ENCODE peak calls at places on chromosomes 11 and 22, in ten cellular contexts. One of them, this sample, is unnamed. For H3K4me1, the result is how much of the 10 kb centered on the place peaks cover.

GRCh38 chr11:102734650-102735049 is 9.9 kb upstream of the MMP8 start:
- DNase-seq in right atrium auricular region: no peak
- DNase-seq in kidney: no peak
- DNase-seq in aorta: no peak
- DNase-seq in small intestine: no peak
- DNase-seq in right lobe of liver: no peak
- DNase-seq in pancreas: no peak
- DNase-seq in GM23248: peak
- DNase-seq in transverse colon: no peak
- DNase-seq in CD8-positive, alpha-beta T cell: no peak
- DNase-seq in this sample: no peak

GRCh38 chr11:35109827-35110226 is 29.1 kb upstream of the CD44 start:
- DNase-seq in right atrium auricular region: no peak
- DNase-seq in kidney: no peak
- DNase-seq in aorta: no peak
- DNase-seq in small intestine: no peak
- DNase-seq in right lobe of liver: no peak
- DNase-seq in pancreas: no peak
- DNase-seq in GM23248: no peak
- DNase-seq in transverse colon: no peak
- DNase-seq in CD8-positive, alpha-beta T cell: no peak
- DNase-seq in this sample: no peak

GRCh38 chr11:10902301-10902700 is 44.4 kb upstream of the ZBED5 start:
- DNase-seq in right atrium auricular region: no peak
- DNase-seq in kidney: no peak
- DNase-seq in aorta: no peak
- DNase-seq in small intestine: no peak
- DNase-seq in right lobe of liver: no peak
- DNase-seq in pancreas: no peak
- DNase-seq in GM23248: no peak
- DNase-seq in transverse colon: no peak
- DNase-seq in CD8-positive, alpha-beta T cell: no peak
- DNase-seq in this sample: no peak

GRCh38 chr11:61141601-61142028 is 19.6 kb downstream of the VPS37C start:
- DNase-seq in right atrium auricular region: no peak
- DNase-seq in kidney: peak
- DNase-seq in aorta: peak
- DNase-seq in small intestine: peak
- DNase-seq in right lobe of liver: no peak
- DNase-seq in pancreas: peak
- DNase-seq in GM23248: no peak
- DNase-seq in transverse colon: peak
- DNase-seq in CD8-positive, alpha-beta T cell: no peak
- DNase-seq in this sample: no peak

GRCh38 chr11:28049338-28050216 is 58.4 kb downstream of the KIF18A start:
- DNase-seq in right atrium auricular region: no peak
- DNase-seq in kidney: no peak
- DNase-seq in aorta: no peak
- DNase-seq in small intestine: peak
- DNase-seq in right lobe of liver: no peak
- DNase-seq in pancreas: no peak
- DNase-seq in GM23248: no peak
- DNase-seq in transverse colon: no peak
- DNase-seq in CD8-positive, alpha-beta T cell: no peak
- DNase-seq in this sample: no peak

GRCh38 chr11:235998-236773 is at the start of gene SIRT3:
- DNase-seq in right atrium auricular region: peak
- DNase-seq in kidney: peak
- DNase-seq in aorta: peak
- DNase-seq in small intestine: peak
- DNase-seq in right lobe of liver: peak
- DNase-seq in pancreas: peak
- DNase-seq in GM23248: peak
- DNase-seq in transverse colon: peak
- DNase-seq in CD8-positive, alpha-beta T cell: peak
- DNase-seq in this sample: peak

GRCh38 chr11:88421530-88421929 is 84.0 kb upstream of the CTSC start:
- DNase-seq in right atrium auricular region: no peak
- DNase-seq in kidney: no peak
- DNase-seq in aorta: no peak
- DNase-seq in small intestine: peak
- DNase-seq in right lobe of liver: no peak
- DNase-seq in pancreas: no peak
- DNase-seq in GM23248: peak
- DNase-seq in transverse colon: no peak
- DNase-seq in CD8-positive, alpha-beta T cell: no peak
- DNase-seq in this sample: no peak

GRCh38 chr11:8593935-8594909 is at the start of gene STK33:
- DNase-seq in right atrium auricular region: no peak
- DNase-seq in kidney: peak
- DNase-seq in aorta: no peak
- DNase-seq in small intestine: peak
- DNase-seq in right lobe of liver: peak
- DNase-seq in pancreas: peak
- DNase-seq in GM23248: peak
- DNase-seq in transverse colon: peak
- DNase-seq in CD8-positive, alpha-beta T cell: no peak
- DNase-seq in this sample: peak

GRCh38 chr22:40436460-40437431 is 66.4 kb downstream of the SGSM3 start:
- DNase-seq in right atrium auricular region: no peak
- DNase-seq in kidney: no peak
- DNase-seq in aorta: no peak
- DNase-seq in small intestine: peak
- DNase-seq in right lobe of liver: no peak
- DNase-seq in pancreas: no peak
- DNase-seq in GM23248: peak
- DNase-seq in transverse colon: peak
- DNase-seq in CD8-positive, alpha-beta T cell: no peak
- DNase-seq in this sample: no peak

GRCh38 chr11:45229401-45229800 is 56.7 kb downstream of the SYT13 start:
- DNase-seq in right atrium auricular region: no peak
- DNase-seq in kidney: no peak
- DNase-seq in aorta: no peak
- DNase-seq in small intestine: no peak
- DNase-seq in right lobe of liver: no peak
- DNase-seq in pancreas: no peak
- DNase-seq in GM23248: no peak
- DNase-seq in transverse colon: no peak
- DNase-seq in CD8-positive, alpha-beta T cell: no peak
- DNase-seq in this sample: no peak

GRCh38 chr11:9264381-9265210 is 554 bp downstream of the DENND5A start:
- DNase-seq in right atrium auricular region: peak
- DNase-seq in kidney: peak
- DNase-seq in aorta: peak
- DNase-seq in small intestine: peak
- DNase-seq in right lobe of liver: peak
- DNase-seq in pancreas: peak
- DNase-seq in GM23248: peak
- DNase-seq in transverse colon: peak
- DNase-seq in CD8-positive, alpha-beta T cell: peak
- DNase-seq in this sample: peak

GRCh38 chr11:47977651-47978050 is 2.7 kb upstream of the PTPRJ start:
- DNase-seq in right atrium auricular region: no peak
- DNase-seq in kidney: no peak
- DNase-seq in aorta: no peak
- DNase-seq in small intestine: no peak
- DNase-seq in right lobe of liver: no peak
- DNase-seq in pancreas: no peak
- DNase-seq in GM23248: no peak
- DNase-seq in transverse colon: no peak
- DNase-seq in CD8-positive, alpha-beta T cell: no peak
- DNase-seq in this sample: no peak

GRCh38 chr11:22130462-22131053 is 62.3 kb upstream of the ANO5 start:
- DNase-seq in right atrium auricular region: no peak
- DNase-seq in kidney: no peak
- DNase-seq in aorta: no peak
- DNase-seq in small intestine: peak
- DNase-seq in right lobe of liver: no peak
- DNase-seq in pancreas: no peak
- DNase-seq in GM23248: peak
- DNase-seq in transverse colon: no peak
- DNase-seq in CD8-positive, alpha-beta T cell: no peak
- DNase-seq in this sample: no peak

GRCh38 chr11:15645201-15645600 is 530.5 kb downstream of the INSC start:
- DNase-seq in right atrium auricular region: no peak
- DNase-seq in kidney: no peak
- DNase-seq in aorta: no peak
- DNase-seq in small intestine: peak
- DNase-seq in right lobe of liver: no peak
- DNase-seq in pancreas: no peak
- DNase-seq in GM23248: no peak
- DNase-seq in transverse colon: peak
- DNase-seq in CD8-positive, alpha-beta T cell: no peak
- DNase-seq in this sample: no peak

GRCh38 chr11:15636520-15637065 is 521.9 kb downstream of the INSC start:
- DNase-seq in right atrium auricular region: no peak
- DNase-seq in kidney: no peak
- DNase-seq in aorta: no peak
- DNase-seq in small intestine: no peak
- DNase-seq in right lobe of liver: no peak
- DNase-seq in pancreas: no peak
- DNase-seq in GM23248: no peak
- DNase-seq in transverse colon: no peak
- DNase-seq in CD8-positive, alpha-beta T cell: no peak
- DNase-seq in this sample: no peak

GRCh38 chr11:15638386-15638787 is 523.7 kb downstream of the INSC start:
- DNase-seq in right atrium auricular region: no peak
- DNase-seq in kidney: no peak
- DNase-seq in aorta: no peak
- DNase-seq in small intestine: peak
- DNase-seq in right lobe of liver: no peak
- DNase-seq in pancreas: no peak
- DNase-seq in GM23248: no peak
- DNase-seq in transverse colon: no peak
- DNase-seq in CD8-positive, alpha-beta T cell: no peak
- DNase-seq in this sample: no peak

GRCh38 chr11:15635501-15635900 is 520.8 kb downstream of the INSC start:
- DNase-seq in right atrium auricular region: no peak
- DNase-seq in kidney: no peak
- DNase-seq in aorta: no peak
- DNase-seq in small intestine: peak
- DNase-seq in right lobe of liver: no peak
- DNase-seq in pancreas: no peak
- DNase-seq in GM23248: no peak
- DNase-seq in transverse colon: no peak
- DNase-seq in CD8-positive, alpha-beta T cell: no peak
- DNase-seq in this sample: no peak

DNA sequence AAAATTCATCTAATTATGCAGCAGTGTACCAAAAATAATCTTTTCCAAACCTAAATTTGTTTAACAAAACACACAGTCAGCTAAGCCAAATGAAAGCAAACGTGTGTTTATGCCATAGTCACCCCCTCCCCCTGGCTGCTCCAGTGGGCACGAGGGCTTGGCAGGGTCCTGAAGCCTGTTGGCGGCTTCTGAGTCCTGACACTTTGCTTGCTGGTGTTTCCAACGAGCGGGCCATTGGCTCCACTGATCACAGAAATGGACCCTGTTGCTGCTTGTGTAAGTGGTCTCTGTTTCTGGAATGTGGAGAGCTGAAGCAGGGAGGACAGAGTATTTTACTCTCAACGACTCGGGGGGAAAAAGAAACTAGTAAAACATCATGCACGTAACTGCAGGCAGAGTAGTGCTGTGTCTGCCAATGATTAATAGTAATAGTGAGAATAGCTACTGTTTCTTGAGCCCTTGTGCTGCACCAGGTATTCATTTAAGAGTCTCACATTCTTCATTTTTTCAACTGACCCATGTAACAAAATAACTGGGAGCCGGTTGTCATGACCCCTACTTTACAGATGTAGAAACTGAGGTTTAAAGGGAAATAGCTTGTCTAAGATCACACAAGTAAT is 526.6 kb downstream of the INSC start:
- DNase-seq in right atrium auricular region: no peak
- DNase-seq in kidney: no peak
- DNase-seq in aorta: no peak
- DNase-seq in small intestine: no peak
- DNase-seq in right lobe of liver: no peak
- DNase-seq in pancreas: no peak
- DNase-seq in GM23248: no peak
- DNase-seq in transverse colon: no peak
- DNase-seq in CD8-positive, alpha-beta T cell: no peak
- DNase-seq in this sample: no peak
- H3K4me3 ChIP-seq in right atrium auricular region: no peak
- H3K4me3 ChIP-seq in kidney: peak
- H3K4me3 ChIP-seq in aorta: no peak
- H3K4me3 ChIP-seq in small intestine: no peak
- H3K4me3 ChIP-seq in right lobe of liver: no peak
- H3K4me3 ChIP-seq in pancreas: no peak
- H3K4me3 ChIP-seq in GM23248: no peak
- H3K4me3 ChIP-seq in transverse colon: no peak
- H3K4me3 ChIP-seq in CD8-positive, alpha-beta T cell: no peak
- H3K4me3 ChIP-seq in this sample: no peak

DNA sequence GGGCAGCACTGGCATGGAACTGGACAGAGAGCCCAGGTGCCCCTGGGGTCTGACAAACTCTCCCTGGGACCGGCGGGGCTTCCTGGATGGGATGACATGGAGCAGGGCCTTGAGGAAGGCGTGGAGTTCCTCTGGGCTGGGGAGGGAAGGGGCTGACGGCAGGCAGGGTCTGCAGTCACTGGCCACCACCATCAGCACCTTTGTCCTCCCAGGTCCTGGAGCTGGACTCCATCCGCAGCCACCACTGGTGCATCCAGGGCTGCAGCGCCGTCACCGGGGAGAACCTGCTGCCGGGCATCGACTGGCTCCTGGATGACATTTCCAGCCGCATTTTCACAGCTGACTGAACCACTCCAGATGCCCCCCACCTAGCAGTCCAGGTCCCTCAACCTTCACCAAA is 5.7 kb upstream of the SNX15 start:
- DNase-seq in right atrium auricular region: no peak
- DNase-seq in kidney: no peak
- DNase-seq in aorta: no peak
- DNase-seq in small intestine: no peak
- DNase-seq in right lobe of liver: no peak
- DNase-seq in pancreas: no peak
- DNase-seq in GM23248: no peak
- DNase-seq in transverse colon: no peak
- DNase-seq in CD8-positive, alpha-beta T cell: no peak
- DNase-seq in this sample: no peak
- H3K4me1 ChIP-seq in right atrium auricular region: under half
- H3K4me1 ChIP-seq in kidney: under half
- H3K4me1 ChIP-seq in aorta: under half
- H3K4me1 ChIP-seq in small intestine: under half
- H3K4me1 ChIP-seq in right lobe of liver: under half
- H3K4me1 ChIP-seq in pancreas: under half
- H3K4me1 ChIP-seq in GM23248: under half
- H3K4me1 ChIP-seq in transverse colon: under half
- H3K4me1 ChIP-seq in CD8-positive, alpha-beta T cell: under half
- H3K4me1 ChIP-seq in this sample: under half

GRCh38 chr11:66011785-66012303 is at the start of gene CST6:
- DNase-seq in right atrium auricular region: no peak
- DNase-seq in kidney: peak
- DNase-seq in aorta: no peak
- DNase-seq in small intestine: no peak
- DNase-seq in right lobe of liver: no peak
- DNase-seq in pancreas: no peak
- DNase-seq in GM23248: no peak
- DNase-seq in transverse colon: no peak
- DNase-seq in CD8-positive, alpha-beta T cell: no peak
- DNase-seq in this sample: no peak
- H3K4me3 ChIP-seq in right atrium auricular region: peak
- H3K4me3 ChIP-seq in kidney: no peak
- H3K4me3 ChIP-seq in aorta: no peak
- H3K4me3 ChIP-seq in small intestine: peak
- H3K4me3 ChIP-seq in right lobe of liver: no peak
- H3K4me3 ChIP-seq in pancreas: peak
- H3K4me3 ChIP-seq in GM23248: no peak
- H3K4me3 ChIP-seq in transverse colon: no peak
- H3K4me3 ChIP-seq in CD8-positive, alpha-beta T cell: no peak
- H3K4me3 ChIP-seq in this sample: peak

GRCh38 chr22:36736701-36737320 is 33.3 kb upstream of the CACNG2 start:
- DNase-seq in right atrium auricular region: no peak
- DNase-seq in kidney: no peak
- DNase-seq in aorta: no peak
- DNase-seq in small intestine: no peak
- DNase-seq in right lobe of liver: no peak
- DNase-seq in pancreas: no peak
- DNase-seq in GM23248: no peak
- DNase-seq in transverse colon: no peak
- DNase-seq in CD8-positive, alpha-beta T cell: no peak
- DNase-seq in this sample: no peak
- H3K4me1 ChIP-seq in right atrium auricular region: under half
- H3K4me1 ChIP-seq in kidney: under half
- H3K4me1 ChIP-seq in aorta: under half
- H3K4me1 ChIP-seq in small intestine: under half
- H3K4me1 ChIP-seq in right lobe of liver: under half
- H3K4me1 ChIP-seq in pancreas: under half
- H3K4me1 ChIP-seq in GM23248: under half
- H3K4me1 ChIP-seq in transverse colon: under half
- H3K4me1 ChIP-seq in CD8-positive, alpha-beta T cell: under half
- H3K4me1 ChIP-seq in this sample: under half